ENCODE peak calls at places on chromosomes 5 and 9, in seven cellular contexts. J, U, Y, P, L, V and A are unnamed samples. For H3K36me3, the result is how much of the 10 kb centered on the place peaks cover.

GRCh38 chr5:120207139-120207538 is 257.0 kb upstream of the PRR16 start:
- DNase-seq in J (no peak), U (no peak), Y (no peak), P (no peak), L (no peak), V (no peak), A (peak)

GRCh38 chr5:54844905-54845566 is 140.4 kb downstream of the ESM1 start:
- DNase-seq in J (no peak), U (peak), Y (no peak), P (no peak), L (no peak), V (no peak), A (peak)

GRCh38 chr5:84085387-84086041 is 299.2 kb downstream of the EDIL3 start:
- DNase-seq in J (no peak), U (no peak), Y (no peak), P (peak), L (no peak), V (no peak), A (no peak)

GRCh38 chr9:4980046-4980727 is 4.9 kb upstream of the JAK2 start:
- DNase-seq in J (no peak), U (peak), Y (no peak), P (no peak), L (no peak), V (no peak), A (peak)

GRCh38 chr5:141430332-141431113 is at the start of gene PCDHGA12:
- DNase-seq in J (no peak), U (no peak), Y (peak), P (no peak), L (no peak), V (no peak), A (peak)

GRCh38 chr5:105554613-105555169 is 1992.1 kb upstream of the NUDT12 start:
- DNase-seq in J (no peak), U (no peak), Y (no peak), P (no peak), L (no peak), V (no peak), A (no peak)

GRCh38 chr5:178839319-178839704 is 20.4 kb upstream of the ZNF354B start:
- DNase-seq in J (peak), U (peak), Y (no peak), P (peak), L (peak), V (no peak), A (peak)

GRCh38 chr5:80697100-80697499 is 42.3 kb upstream of the DHFR start:
- DNase-seq in J (no peak), U (no peak), Y (no peak), P (no peak), L (no peak), V (no peak), A (no peak)

GRCh38 chr5:2902186-2902585 is 150.7 kb upstream of the IRX2 start:
- DNase-seq in J (no peak), U (no peak), Y (no peak), P (no peak), L (no peak), V (no peak), A (no peak)

GRCh38 chr9:132146015-132146414 is 15.8 kb upstream of the NTNG2 start:
- DNase-seq in J (no peak), U (no peak), Y (peak), P (no peak), L (no peak), V (no peak), A (no peak)

GRCh38 chr9:132541966-132542830 is 40.2 kb upstream of the BARHL1 start:
- DNase-seq in J (no peak), U (no peak), Y (peak), P (no peak), L (no peak), V (no peak), A (no peak)

GRCh38 chr5:61327761-61328753 is 4.0 kb upstream of the ZSWIM6 start:
- DNase-seq in J (no peak), U (peak), Y (no peak), P (no peak), L (no peak), V (no peak), A (peak)

GRCh38 chr5:72159501-72159911 is 52.2 kb downstream of the MAP1B start:
- DNase-seq in J (no peak), U (no peak), Y (no peak), P (no peak), L (no peak), V (no peak), A (no peak)

GRCh38 chr5:136374003-136374402 is 8.7 kb upstream of the TRPC7 start:
- DNase-seq in J (no peak), U (peak), Y (no peak), P (peak), L (no peak), V (no peak), A (peak)

DNA sequence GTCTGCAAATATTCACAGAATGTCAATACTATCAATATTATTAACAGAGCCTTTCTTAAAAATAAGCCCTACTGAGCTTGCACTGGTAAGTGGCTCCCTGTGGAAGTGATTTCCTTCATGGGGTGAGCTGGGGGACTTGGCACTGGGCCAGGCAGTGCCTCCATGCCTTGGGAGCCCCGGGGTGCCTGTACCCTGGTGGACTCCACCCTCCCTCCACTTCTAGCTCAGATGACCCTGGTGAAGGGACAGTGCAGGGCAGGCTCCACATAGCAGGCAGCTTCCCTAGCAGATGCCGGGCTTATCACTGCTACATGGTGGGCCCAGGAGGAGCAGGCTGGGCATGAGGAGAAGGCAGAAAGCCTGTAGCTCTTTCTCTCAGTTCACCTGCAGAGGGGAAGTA is 119.2 kb downstream of the DCP2 start:
- DNase-seq in J (no peak), U (no peak), Y (no peak), P (no peak), L (no peak), V (no peak), A (no peak)
- H3K36me3 ChIP-seq in J (under half), U (under half), Y (under half), P (half or more), L (under half), V (under half), A (under half)

GRCh38 chr9:9778293-9778692 is 834.5 kb downstream of the PTPRD start:
- DNase-seq in J (no peak), U (no peak), Y (no peak), P (no peak), L (no peak), V (no peak), A (no peak)

GRCh38 chr9:9783211-9783610 is 829.6 kb downstream of the PTPRD start:
- DNase-seq in J (no peak), U (no peak), Y (no peak), P (no peak), L (no peak), V (no peak), A (no peak)
- H3K36me3 ChIP-seq in J (under half), U (under half), Y (under half), P (under half), L (under half), V (under half), A (under half)

DNA sequence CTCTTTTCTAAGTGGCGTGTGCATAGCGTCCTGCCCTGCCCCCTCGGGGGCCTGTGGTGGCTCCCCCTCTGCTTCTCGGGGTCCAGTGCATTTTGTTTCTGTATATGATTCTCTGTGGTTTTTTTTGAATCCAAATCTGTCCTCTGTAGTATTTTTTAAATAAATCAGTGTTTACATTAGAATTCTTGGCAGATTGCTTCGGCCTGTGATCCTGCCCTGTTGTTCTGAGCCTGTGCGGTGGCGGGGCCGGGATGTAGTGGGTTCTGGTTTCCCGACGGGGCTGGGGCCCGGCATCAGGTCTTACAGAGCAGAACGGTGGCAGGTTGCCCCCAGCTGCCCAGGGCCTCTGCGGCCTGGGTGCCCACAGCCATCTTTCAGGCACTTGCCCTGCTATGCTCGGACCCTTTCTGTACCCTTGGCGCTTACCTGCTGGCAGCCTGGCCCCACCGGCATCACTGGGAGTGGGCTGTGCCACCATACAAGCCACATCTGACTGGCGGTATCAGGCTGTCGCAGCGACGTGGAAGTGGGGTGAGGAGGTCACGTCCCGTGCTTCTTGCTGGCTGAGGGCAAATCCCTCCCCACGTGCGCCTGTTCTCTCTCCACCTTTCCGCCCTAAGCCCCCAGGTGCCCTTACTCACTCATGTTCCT is 9.0 kb downstream of the QRFP start:
- DNase-seq in J (no peak), U (no peak), Y (no peak), P (no peak), L (no peak), V (no peak), A (no peak)
- H3K36me3 ChIP-seq in J (under half), U (under half), Y (under half), P (half or more), L (half or more), V (under half), A (half or more)

GRCh38 chr5:172918421-172919371 is 40.5 kb upstream of the RPL26L1 start:
- DNase-seq in J (no peak), U (no peak), Y (no peak), P (no peak), L (peak), V (no peak), A (no peak)

GRCh38 chr5:172920995-172921394 is 38.2 kb upstream of the RPL26L1 start:
- DNase-seq in J (no peak), U (no peak), Y (no peak), P (no peak), L (no peak), V (no peak), A (no peak)

GRCh38 chr5:172921906-172922305 is 37.3 kb upstream of the RPL26L1 start:
- DNase-seq in J (no peak), U (no peak), Y (no peak), P (no peak), L (no peak), V (no peak), A (no peak)

GRCh38 chr5:172919525-172920446 is 39.4 kb upstream of the RPL26L1 start:
- DNase-seq in J (no peak), U (no peak), Y (no peak), P (no peak), L (peak), V (no peak), A (no peak)

GRCh38 chr5:172920447-172920849 is 38.8 kb upstream of the RPL26L1 start:
- DNase-seq in J (no peak), U (peak), Y (no peak), P (no peak), L (no peak), V (no peak), A (peak)
- H3K36me3 ChIP-seq in J (under half), U (under half), Y (under half), P (under half), L (under half), V (under half), A (half or more)

DNA sequence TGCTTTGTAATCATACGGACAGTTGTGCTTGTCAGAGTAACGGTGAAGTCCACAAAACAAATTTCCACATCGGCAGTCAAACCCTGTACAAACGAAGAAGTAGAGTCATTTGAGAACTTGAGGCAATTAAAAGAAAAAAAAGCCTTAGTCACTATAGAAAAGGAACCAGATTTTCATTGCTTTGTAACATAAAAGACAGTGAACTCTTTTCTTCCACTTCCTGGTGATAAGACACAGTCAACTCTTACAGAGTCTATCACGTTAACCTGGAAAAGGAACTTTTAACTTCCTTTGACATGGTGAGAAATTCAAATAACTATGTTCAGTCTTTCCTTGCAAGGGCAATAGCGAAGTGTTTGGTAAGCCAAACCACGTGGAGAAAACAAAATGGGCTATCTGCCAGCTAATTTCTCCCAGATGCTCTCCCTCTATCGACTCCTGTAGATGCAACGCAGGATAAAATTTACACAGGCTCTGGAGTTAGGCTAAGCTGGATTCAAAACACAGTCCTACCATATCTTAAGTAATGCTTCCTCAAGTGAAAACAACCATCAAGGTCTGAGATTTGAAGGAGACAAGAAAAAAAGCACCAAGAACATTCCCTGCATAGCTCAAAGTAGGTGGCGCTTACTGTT is 8.9 kb downstream of the ZFAND5 start:
- DNase-seq in J (no peak), U (no peak), Y (no peak), P (no peak), L (no peak), V (no peak), A (peak)
- H3K36me3 ChIP-seq in J (under half), U (half or more), Y (under half), P (half or more), L (under half), V (under half), A (half or more)